ENCODE peak calls at places on chromosomes 7 and 10, in nine cellular contexts. F is dorsolateral prefrontal cortex, M is RWPE1, S is spleen, G is adrenal gland, W is caudate nucleus, R is neural progenitor cell, J is GM23338, N is transverse colon. D is an unnamed sample.

GRCh38 chr7:44520574-44520973 is 20.6 kb downstream of the NPC1L1 start:
- DNase-seq in M (no peak), F (no peak), R (no peak), J (no peak), S (no peak), N (no peak), W (no peak), G (no peak), D (no peak)

GRCh38 chr10:129786216-129786615 is 177.9 kb downstream of the EBF3 start:
- DNase-seq in W (no peak), R (no peak), G (no peak), J (no peak), M (no peak), F (no peak), N (no peak), S (peak; percentile 48), D (no peak)

GRCh38 chr7:139033346-139034114 is 2.3 kb downstream of the ZC3HAV1L start:
- DNase-seq in N (no peak), G (no peak), S (no peak), F (no peak), R (no peak), W (no peak), M (no peak), J (no peak), D (peak; percentile 46)

GRCh38 chr10:19843487-19843886 is 27.3 kb downstream of the PLXDC2 start:
- DNase-seq in W (no peak), F (no peak), N (no peak), J (no peak), R (no peak), M (no peak), S (no peak), G (no peak), D (no peak)

GRCh38 chr10:131249957-131250347 is 61.6 kb downstream of the TCERG1L start:
- DNase-seq in J (no peak), S (peak; percentile 56), W (no peak), F (no peak), N (no peak), G (no peak), R (no peak), M (no peak), D (no peak)

GRCh38 chr7:82745117-82745516 is 301.5 kb upstream of the CACNA2D1 start:
- DNase-seq in S (no peak), M (no peak), N (no peak), F (no peak), W (no peak), J (peak; percentile 64), G (no peak), R (peak; percentile 41), D (no peak)

GRCh38 chr7:111499027-111499426 is 63.3 kb downstream of the IMMP2L start:
- DNase-seq in G (no peak), W (no peak), N (no peak), M (peak; percentile 95), J (no peak), R (no peak), S (no peak), F (no peak), D (peak; percentile 95)

GRCh38 chr10:122044713-122045112 is 55.8 kb downstream of the TACC2 start:
- DNase-seq in M (no peak), S (peak; percentile 34), N (peak; percentile 27), R (peak; percentile 53), W (no peak), F (no peak), J (peak; percentile 50), G (no peak), D (no peak)

GRCh38 chr10:25226775-25227682 is 52.2 kb downstream of the GPR158 start:
- DNase-seq in J (peak; percentile 74), R (peak; percentile 76), W (peak; percentile 17), M (peak; percentile 19), S (no peak), G (peak; percentile 33), N (peak; percentile 31), F (peak; percentile 55), D (peak; percentile 6)

GRCh38 chr7:47035522-47035921 is 546.4 kb downstream of the TNS3 start:
- DNase-seq in G (no peak), N (no peak), F (no peak), S (no peak), M (no peak), J (no peak), R (no peak), W (no peak), D (no peak)

GRCh38 chr10:97016728-97017473 is 168.9 kb downstream of the SLIT1 start:
- DNase-seq in W (no peak), M (no peak), G (no peak), S (no peak), N (no peak), J (peak; percentile 27), R (no peak), F (peak; percentile 44), D (no peak)

GRCh38 chr10:9172276-9172675 is 1117.8 kb downstream of the GATA3 start:
- DNase-seq in R (no peak), W (no peak), N (no peak), M (no peak), G (no peak), S (no peak), F (no peak), J (no peak), D (no peak)

DNA sequence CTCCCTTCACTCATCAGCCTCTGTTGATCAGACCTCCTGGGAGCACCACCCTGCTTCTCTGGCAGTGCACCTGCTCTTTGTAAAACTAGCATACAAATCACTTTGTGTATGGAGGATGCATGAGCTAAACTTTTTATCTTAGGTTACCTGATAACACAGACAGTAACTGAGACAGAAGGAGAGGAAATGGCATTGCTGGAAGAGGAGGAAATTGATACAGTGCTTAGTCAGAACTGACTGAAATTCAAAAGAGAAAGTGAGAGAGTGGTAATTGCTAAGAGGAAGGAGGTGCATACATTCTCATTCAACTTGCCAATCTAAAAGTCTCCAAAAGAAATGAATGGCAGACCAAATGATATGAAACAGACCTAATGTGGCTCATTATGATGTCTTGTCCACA is 1120.7 kb downstream of the GATA3 start:
- DNase-seq in F (no peak), S (no peak), M (no peak), J (no peak), W (no peak), G (no peak), N (no peak), R (no peak), D (no peak)
- H3K27ac ChIP-seq in F (no peak overlapping the region), S (no peak overlapping the region), M (no peak overlapping the region), J (no peak overlapping the region), W (no peak overlapping the region), G (no peak overlapping the region), N (no peak overlapping the region), R (no peak overlapping the region), D (no peak overlapping the region)

GRCh38 chr10:110456523-110457091 is 41.1 kb upstream of the DUSP5 start:
- DNase-seq in R (no peak), N (no peak), G (peak; percentile 40), F (no peak), J (no peak), M (peak; percentile 85), W (no peak), S (peak; percentile 60), D (peak; percentile 27)

GRCh38 chr10:110455440-110455839 is 42.3 kb upstream of the DUSP5 start:
- DNase-seq in M (no peak), R (no peak), N (no peak), W (no peak), G (no peak), S (peak; percentile 61), F (no peak), J (no peak), D (no peak)

GRCh38 chr10:110458583-110458920 is 39.2 kb upstream of the DUSP5 start:
- DNase-seq in S (peak; percentile 63), F (no peak), R (no peak), J (no peak), G (no peak), M (no peak), W (no peak), N (no peak), D (no peak)

GRCh38 chr10:110457851-110458582 is 39.7 kb upstream of the DUSP5 start:
- DNase-seq in F (no peak), N (peak; percentile 19), G (no peak), S (peak; percentile 78), W (no peak), R (no peak), M (no peak), J (no peak), D (no peak)

GRCh38 chr10:110456046-110456445 is 41.7 kb upstream of the DUSP5 start:
- DNase-seq in G (no peak), J (no peak), R (no peak), N (peak; percentile 32), F (no peak), S (peak; percentile 34), W (no peak), M (peak; percentile 48), D (no peak)
- H3K27ac ChIP-seq in G (no peak overlapping the region), J (no peak overlapping the region), R (no peak overlapping the region), N (no peak overlapping the region), F (no peak overlapping the region), S (no peak overlapping the region), W (no peak overlapping the region), M (peak overlapping the region; percentile 87), D (no peak overlapping the region)

GRCh38 chr7:37571806-37572205 is 111.8 kb upstream of the GPR141 start:
- DNase-seq in F (no peak), J (no peak), R (no peak), M (no peak), G (no peak), S (no peak), N (no peak), W (no peak), D (no peak)
- H3K27ac ChIP-seq in F (no peak overlapping the region), J (no peak overlapping the region), R (no peak overlapping the region), M (no peak overlapping the region), G (no peak overlapping the region), S (no peak overlapping the region), N (no peak overlapping the region), W (no peak overlapping the region), D (no peak overlapping the region)

DNA sequence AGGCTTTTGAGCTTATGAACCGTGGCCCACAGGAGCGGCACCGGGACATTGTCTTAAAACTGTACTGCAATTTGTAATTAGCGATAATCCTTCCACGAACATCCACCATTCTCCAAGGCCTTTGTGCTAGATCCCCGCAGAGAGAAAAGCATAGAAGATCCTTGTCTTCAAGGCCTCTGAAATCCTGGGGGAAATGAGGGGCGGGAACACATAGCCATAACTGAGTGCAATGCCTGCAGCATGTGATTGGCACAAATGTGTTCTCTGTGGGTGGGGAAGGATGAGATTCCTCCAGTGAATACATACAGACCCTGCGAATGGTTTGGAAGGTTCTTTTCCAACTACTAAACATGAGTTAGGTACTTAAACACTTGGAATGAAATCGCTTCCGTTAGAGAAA is 25.9 kb upstream of the PROSER2 start:
- DNase-seq in N (no peak), W (no peak), G (no peak), F (no peak), J (no peak), S (no peak), M (no peak), R (no peak), D (no peak)
- H3K27ac ChIP-seq in N (no peak overlapping the region), W (no peak overlapping the region), G (no peak overlapping the region), F (no peak overlapping the region), J (no peak overlapping the region), S (no peak overlapping the region), M (no peak overlapping the region), R (no peak overlapping the region), D (no peak overlapping the region)

GRCh38 chr10:37639200-37639599 is 218.2 kb downstream of the ZNF248 start:
- DNase-seq in N (no peak), J (no peak), R (no peak), S (no peak), F (no peak), W (no peak), G (no peak), M (no peak), D (no peak)
- H3K27ac ChIP-seq in N (no peak overlapping the region), J (no peak overlapping the region), R (no peak overlapping the region), S (no peak overlapping the region), F (no peak overlapping the region), W (no peak overlapping the region), G (no peak overlapping the region), M (no peak overlapping the region), D (no peak overlapping the region)

GRCh38 chr7:35035511-35035921 is 1.8 kb downstream of the DPY19L1 start:
- DNase-seq in S (no peak), M (peak; percentile 39), W (no peak), R (peak; percentile 68), J (peak; percentile 60), F (no peak), G (no peak), N (peak; percentile 28), D (no peak)
- H3K27ac ChIP-seq in S (no peak overlapping the region), M (no peak overlapping the region), W (no peak overlapping the region), R (no peak overlapping the region), J (no peak overlapping the region), F (peak overlapping the region; percentile 80), G (no peak overlapping the region), N (peak overlapping the region; percentile 96), D (no peak overlapping the region)